ENCODE peak calls at places on chromosomes 11 and 22, in four cellular contexts. G, O, Z and A are unnamed samples. For H3K4me1 and H3K27me3, the result is how much of the 10 kb centered on the place peaks cover.

GRCh38 chr22:40602231-40602630 is 34.3 kb downstream of the MRTFA start:
- DNase-seq in G (no peak), O (no peak), Z (no peak), A (no peak)

GRCh38 chr11:113384551-113384950 is 3.0 kb upstream of the ANKK1 start:
- DNase-seq in G (peak), O (no peak), Z (no peak), A (no peak)

GRCh38 chr22:49371325-49372110 is 456.2 kb downstream of the BRD1 start:
- DNase-seq in G (no peak), O (peak), Z (no peak), A (no peak)

GRCh38 chr11:45610627-45611026 is 54.8 kb downstream of the CHST1 start:
- DNase-seq in G (no peak), O (no peak), Z (no peak), A (no peak)

GRCh38 chr22:50136431-50137047 is 34.0 kb upstream of the PANX2 start:
- DNase-seq in G (no peak), O (no peak), Z (no peak), A (no peak)

GRCh38 chr11:47348859-47349258 is 3.6 kb downstream of the MYBPC3 start:
- DNase-seq in G (peak), O (no peak), Z (no peak), A (no peak)

GRCh38 chr11:43548921-43549320 is 131.6 kb upstream of the HSD17B12 start:
- DNase-seq in G (no peak), O (no peak), Z (no peak), A (no peak)

GRCh38 chr22:18970180-18970947 is 34.3 kb upstream of the PRODH start:
- DNase-seq in G (no peak), O (no peak), Z (no peak), A (no peak)

GRCh38 chr11:104161751-104162450 is 2.0 kb downstream of the PDGFD start:
- DNase-seq in G (no peak), O (no peak), Z (no peak), A (no peak)

GRCh38 chr11:313787-314547 is at the start of gene IFITM1:
- DNase-seq in G (no peak), O (peak), Z (peak), A (peak)

DNA sequence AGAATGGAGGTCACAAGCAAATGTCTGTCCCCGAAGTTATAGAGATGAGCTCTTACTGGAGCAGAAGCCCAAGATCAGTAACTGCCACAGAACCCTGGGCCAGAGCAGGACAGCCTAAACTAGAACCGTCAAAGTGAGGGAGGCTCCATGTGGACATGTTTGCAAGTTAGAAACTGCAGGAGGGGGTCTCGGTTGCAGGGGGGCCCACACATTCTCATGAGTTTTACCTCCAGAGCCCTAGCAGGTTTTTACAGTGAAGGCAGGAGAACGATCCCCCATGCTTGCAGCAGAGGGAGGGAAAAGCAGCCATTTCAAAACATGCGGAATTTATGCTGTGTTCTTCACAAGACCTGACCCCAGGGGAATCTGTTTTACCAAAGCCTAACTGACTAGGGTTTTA is 133.5 kb upstream of the B3GAT1 start:
- DNase-seq in G (no peak), O (no peak), Z (no peak), A (no peak)
- H3K4me1 ChIP-seq in G (under half), O (under half), Z (under half), A (under half)

DNA sequence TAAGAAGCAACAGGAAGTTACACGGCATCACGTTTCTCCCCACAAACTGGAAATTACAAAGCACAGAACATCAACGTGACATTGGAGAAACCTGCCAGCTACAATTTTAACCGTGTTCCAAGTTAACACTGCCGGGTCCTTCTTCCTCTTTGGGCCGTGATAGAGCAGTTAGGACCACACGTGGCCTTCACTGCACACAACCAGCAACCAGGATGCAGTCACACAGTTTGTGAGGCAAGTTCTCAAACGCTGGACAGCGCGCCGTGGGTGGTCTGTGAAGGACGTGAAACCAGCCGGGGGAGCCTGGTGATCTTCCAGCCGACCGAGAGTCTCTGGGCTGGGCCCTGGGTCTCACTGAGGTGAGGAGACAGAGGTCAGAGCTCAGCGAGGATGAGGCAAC is 14.6 kb downstream of the C11orf21 start:
- DNase-seq in G (no peak), O (no peak), Z (no peak), A (no peak)
- H3K27me3 ChIP-seq in G (under half), O (under half), Z (under half), A (under half)

GRCh38 chr22:27777128-27777527 is 24.4 kb downstream of the MN1 start:
- DNase-seq in G (no peak), O (no peak), Z (no peak), A (no peak)
- H3K4me1 ChIP-seq in G (under half), O (under half), Z (under half), A (under half)

DNA sequence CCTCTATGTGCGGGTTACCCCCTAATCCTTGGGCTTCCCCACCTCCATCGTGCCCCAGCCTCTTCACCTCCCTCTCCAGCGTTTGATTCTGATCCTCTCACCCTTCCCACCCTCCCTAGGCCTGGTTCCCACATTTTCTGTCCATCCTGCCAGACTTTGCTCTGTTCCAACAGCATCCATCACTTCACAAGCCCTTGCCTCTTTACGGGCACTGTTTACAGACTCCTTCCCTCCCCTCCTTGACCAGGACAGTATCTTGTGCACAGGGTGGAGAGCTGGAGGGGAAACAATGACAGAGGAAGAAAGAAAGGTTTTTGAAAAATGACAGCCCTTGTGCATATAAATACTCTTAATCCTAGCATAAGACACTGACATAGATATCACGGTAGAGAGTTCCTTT is 30.4 kb downstream of the FEZ1 start:
- DNase-seq in G (no peak), O (no peak), Z (no peak), A (no peak)
- H3K27me3 ChIP-seq in G (under half), O (under half), Z (under half), A (under half)

GRCh38 chr11:69707156-69707555 is 3.3 kb upstream of the FGF19 start:
- DNase-seq in G (no peak), O (peak), Z (no peak), A (no peak)
- H3K4me1 ChIP-seq in G (half or more), O (under half), Z (under half), A (under half)